ENCODE peak calls at places on chromosomes 5 and 9, in ten cellular contexts. K is head of caudate nucleus; Q is NCI-H1694 treated with DMSO at 0.1 percent for 48 hours; G is SK-N-SH; P is stimulated activated CD4-positive, alpha-beta T cell treated with anti-CD3 and anti-CD28 coated beads, TNF-alpha, amount 100 ng/mL, for 48 hours; M is AG08395; E is mesothelial cell of epicardium; Z is stimulated activated CD8-positive, alpha-beta memory T cell treated with anti-CD3 and anti-CD28 coated beads, Interleukin-12 subunit alpha, Interleukin-12 subunit beta, amount 100 ng/mL, for 1 hour; W is activated CD4-positive, alpha-beta T cell treated with anti-CD3 and anti-CD28 coated beads, Interleukin-2, amount 10 ng/mL, durations not matched to agents 7 days and 5 days; V is HCEC 1CT. R is an unnamed sample.

GRCh38 chr9:94929373-94929764 is 202.9 kb downstream of the AOPEP start:
- DNase-seq in M (no peak), K (no peak), V (no peak), G (no peak), Z (no peak), E (no peak), Q (no peak), P (no peak), W (no peak), R (no peak)

GRCh38 chr5:32814620-32815019 is 103.5 kb downstream of the NPR3 start:
- DNase-seq in W (no peak), M (peak; percentile 47), E (no peak), Z (no peak), Q (no peak), V (peak; percentile 63), K (no peak), P (no peak), G (no peak), R (no peak)

GRCh38 chr5:164094321-164094720 is 588.9 kb downstream of the MAT2B start:
- DNase-seq in K (no peak), E (no peak), W (no peak), Q (no peak), Z (no peak), P (no peak), G (no peak), M (no peak), V (no peak), R (no peak)

GRCh38 chr5:33641722-33642505 is 201.1 kb downstream of the TARS1 start:
- DNase-seq in M (peak; percentile 6), W (no peak), P (no peak), V (no peak), E (no peak), Q (no peak), G (no peak), K (no peak), Z (no peak), R (no peak)

GRCh38 chr5:17218353-17219005 is 1.0 kb downstream of the BASP1 start:
- DNase-seq in Q (peak; percentile 6), W (no peak), M (peak; percentile 53), Z (no peak), P (no peak), K (no peak), E (peak; percentile 52), V (peak; percentile 56), G (peak; percentile 58), R (peak; percentile 26)

GRCh38 chr5:6745706-6746217 is 32.5 kb downstream of the TENT4A start:
- DNase-seq in V (peak; percentile 64), Z (no peak), W (peak; percentile 56), G (peak; percentile 71), P (no peak), M (peak; percentile 73), Q (peak; percentile 62), K (no peak), E (no peak), R (no peak)

GRCh38 chr9:114289571-114290481 is 33.1 kb upstream of the ORM1 start:
- DNase-seq in G (no peak), W (no peak), E (peak; percentile 38), Q (no peak), M (no peak), Z (no peak), P (no peak), V (no peak), K (no peak), R (peak; percentile 26)

GRCh38 chr5:72647806-72648205 is 140.6 kb upstream of the ZNF366 start:
- DNase-seq in W (no peak), P (no peak), V (no peak), K (no peak), Q (no peak), E (no peak), M (no peak), G (peak; percentile 27), Z (no peak), R (no peak)

GRCh38 chr9:98811051-98811650 is 3.7 kb downstream of the GALNT12 start:
- DNase-seq in P (no peak), K (no peak), M (peak; percentile 90), Q (no peak), V (peak; percentile 93), Z (no peak), W (no peak), G (no peak), E (no peak), R (no peak)

GRCh38 chr5:149951138-149951749 is 6.7 kb upstream of the PDE6A start:
- DNase-seq in Z (no peak), P (no peak), K (no peak), G (no peak), W (no peak), E (no peak), Q (no peak), V (no peak), M (no peak), R (no peak)

GRCh38 chr5:177496111-177497010 is 1.0 kb downstream of the PDLIM7 start:
- DNase-seq in W (no peak), E (peak; percentile 77), Z (no peak), G (peak; percentile 83), M (peak; percentile 84), V (peak; percentile 96), P (no peak), Q (no peak), K (no peak), R (no peak)

GRCh38 chr9:95771556-95772280 is 103.8 kb upstream of the ERCC6L2 start:
- DNase-seq in W (no peak), Q (no peak), K (peak; percentile 16), M (no peak), E (no peak), Z (no peak), P (no peak), G (no peak), V (no peak), R (peak; percentile 35)

GRCh38 chr9:21996438-21996837 is 1.8 kb downstream of the CDKN2B-AS1 start:
- DNase-seq in W (no peak), E (no peak), M (no peak), K (no peak), G (no peak), Q (peak; percentile 38), Z (no peak), P (no peak), V (no peak), R (no peak)

GRCh38 chr5:115559524-115559923 is 14.9 kb upstream of the FEM1C start:
- DNase-seq in Z (no peak), E (no peak), V (peak; percentile 86), Q (no peak), G (no peak), P (no peak), K (no peak), W (no peak), M (peak; percentile 76), R (no peak)

GRCh38 chr5:50564079-50564478 is 102.4 kb upstream of the PARP8 start:
- DNase-seq in Q (no peak), G (no peak), M (no peak), Z (no peak), V (no peak), K (no peak), W (peak; percentile 20), E (no peak), P (no peak), R (no peak)

GRCh38 chr5:25255128-25255527 is 610.4 kb upstream of the CDH10 start:
- DNase-seq in V (no peak), E (no peak), P (no peak), W (no peak), K (no peak), Z (no peak), Q (no peak), M (no peak), G (no peak), R (no peak)

GRCh38 chr5:81212211-81212687 is 20.9 kb upstream of the CKMT2 start:
- DNase-seq in W (no peak), Q (no peak), G (no peak), E (no peak), Z (no peak), M (no peak), P (no peak), K (no peak), V (no peak), R (no peak)

GRCh38 chr5:14054965-14055963 is 87.9 kb upstream of the TRIO start:
- DNase-seq in Q (no peak), G (no peak), W (no peak), E (no peak), V (peak; percentile 56), Z (no peak), M (peak; percentile 55), P (no peak), K (no peak), R (no peak)

GRCh38 chr9:1429328-1429727 is 379.2 kb downstream of the DMRT2 start:
- DNase-seq in K (no peak), W (peak; percentile 11), P (no peak), V (no peak), E (no peak), G (peak; percentile 2), M (no peak), Z (no peak), Q (no peak), R (no peak)

GRCh38 chr5:43642428-43642827 is 39.4 kb downstream of the NNT start:
- DNase-seq in Q (no peak), M (no peak), E (no peak), P (no peak), Z (no peak), V (no peak), K (no peak), W (no peak), G (no peak), R (no peak)

GRCh38 chr5:134769206-134769605 is 10.6 kb downstream of the DDX46 start:
- DNase-seq in E (no peak), G (no peak), M (no peak), W (no peak), V (peak; percentile 59), Z (no peak), K (no peak), Q (no peak), P (no peak), R (no peak)

GRCh38 chr9:114362394-114362793 is 25.4 kb downstream of the AKNA start:
- DNase-seq in V (no peak), E (no peak), M (no peak), P (no peak), G (no peak), Q (no peak), W (no peak), Z (no peak), K (no peak), R (no peak)

GRCh38 chr5:57174128-57174849 is 430 bp downstream of the GPBP1 start:
- DNase-seq in G (no peak), W (no peak), K (no peak), M (peak; percentile 10), Q (peak; percentile 25), P (no peak), V (peak; percentile 29), Z (no peak), E (peak; percentile 58), R (peak; percentile 40)

GRCh38 chr5:109164001-109164400 is 245.8 kb downstream of the PJA2 start:
- DNase-seq in G (no peak), M (no peak), K (no peak), Z (no peak), W (no peak), P (no peak), E (no peak), V (no peak), Q (no peak), R (no peak)

GRCh38 chr9:100428871-100429654 is 2.1 kb downstream of the MSANTD3 start:
- DNase-seq in M (peak; percentile 96), Z (no peak), W (no peak), V (peak; percentile 100), E (no peak), K (no peak), G (no peak), Q (no peak), P (no peak), R (no peak)

GRCh38 chr5:173591300-173591622 is 25.2 kb downstream of the BOD1 start:
- DNase-seq in M (peak; percentile 38), W (no peak), Q (no peak), E (no peak), G (peak; percentile 47), K (no peak), P (no peak), V (no peak), Z (no peak), R (no peak)